ENCODE peak calls at places on chromosomes 5 and 9, in five cellular contexts. One of them, this sample, is unnamed.

GRCh38 chr9:115034801-115035200 is 83.2 kb downstream of the TNC start:
- DNase-seq in GM23338: no peak
- DNase-seq in H1: no peak
- DNase-seq in AG04450: peak
- DNase-seq in colonic mucosa: no peak
- DNase-seq in this sample: no peak

GRCh38 chr5:142106061-142106460 is 2.5 kb upstream of the NDFIP1 start:
- DNase-seq in GM23338: no peak
- DNase-seq in H1: no peak
- DNase-seq in AG04450: no peak
- DNase-seq in colonic mucosa: no peak
- DNase-seq in this sample: no peak

GRCh38 chr5:54807421-54807820 is 178.0 kb downstream of the ESM1 start:
- DNase-seq in GM23338: no peak
- DNase-seq in H1: no peak
- DNase-seq in AG04450: peak
- DNase-seq in colonic mucosa: no peak
- DNase-seq in this sample: no peak

GRCh38 chr9:86099695-86100364 is 472 bp upstream of the GOLM1 start:
- DNase-seq in GM23338: peak
- DNase-seq in H1: no peak
- DNase-seq in AG04450: no peak
- DNase-seq in colonic mucosa: peak
- DNase-seq in this sample: no peak

GRCh38 chr9:63859475-63860215 is 1425.4 kb downstream of the FOXD4L5 start:
- DNase-seq in GM23338: no peak
- DNase-seq in H1: no peak
- DNase-seq in AG04450: no peak
- DNase-seq in colonic mucosa: peak
- DNase-seq in this sample: no peak

GRCh38 chr5:65390208-65390607 is 91.5 kb downstream of the ADAMTS6 start:
- DNase-seq in GM23338: no peak
- DNase-seq in H1: no peak
- DNase-seq in AG04450: no peak
- DNase-seq in colonic mucosa: no peak
- DNase-seq in this sample: no peak

GRCh38 chr5:143128412-143129071 is 274.9 kb downstream of the NR3C1 start:
- DNase-seq in GM23338: no peak
- DNase-seq in H1: no peak
- DNase-seq in AG04450: no peak
- DNase-seq in colonic mucosa: no peak
- DNase-seq in this sample: no peak

GRCh38 chr5:160369990-160370712 is at the start of gene C1QTNF2:
- DNase-seq in GM23338: peak
- DNase-seq in H1: no peak
- DNase-seq in AG04450: peak
- DNase-seq in colonic mucosa: peak
- DNase-seq in this sample: no peak

GRCh38 chr5:157245477-157245876 is 20.4 kb upstream of the CYFIP2 start:
- DNase-seq in GM23338: peak
- DNase-seq in H1: no peak
- DNase-seq in AG04450: no peak
- DNase-seq in colonic mucosa: no peak
- DNase-seq in this sample: no peak

GRCh38 chr5:111887706-111888105 is 130.7 kb upstream of the NREP start:
- DNase-seq in GM23338: no peak
- DNase-seq in H1: no peak
- DNase-seq in AG04450: no peak
- DNase-seq in colonic mucosa: no peak
- DNase-seq in this sample: no peak

GRCh38 chr5:77282337-77283027 is 72.0 kb downstream of the PDE8B start:
- DNase-seq in GM23338: peak
- DNase-seq in H1: no peak
- DNase-seq in AG04450: peak
- DNase-seq in colonic mucosa: no peak
- DNase-seq in this sample: no peak

GRCh38 chr5:96407441-96407840 is 25.6 kb downstream of the PCSK1 start:
- DNase-seq in GM23338: no peak
- DNase-seq in H1: no peak
- DNase-seq in AG04450: no peak
- DNase-seq in colonic mucosa: no peak
- DNase-seq in this sample: no peak

GRCh38 chr5:132834057-132834456 is 3.6 kb upstream of the SHROOM1 start:
- DNase-seq in GM23338: no peak
- DNase-seq in H1: no peak
- DNase-seq in AG04450: no peak
- DNase-seq in colonic mucosa: no peak
- DNase-seq in this sample: no peak

GRCh38 chr9:95574866-95575553 is 58.2 kb upstream of the PTCH1 start:
- DNase-seq in GM23338: no peak
- DNase-seq in H1: no peak
- DNase-seq in AG04450: no peak
- DNase-seq in colonic mucosa: no peak
- DNase-seq in this sample: no peak

GRCh38 chr5:178590141-178590923 is at the start of gene COL23A1:
- DNase-seq in GM23338: peak
- DNase-seq in H1: no peak
- DNase-seq in AG04450: no peak
- DNase-seq in colonic mucosa: peak
- DNase-seq in this sample: peak

GRCh38 chr5:122200894-122201293 is 71.5 kb downstream of the ZNF474 start:
- DNase-seq in GM23338: no peak
- DNase-seq in H1: no peak
- DNase-seq in AG04450: no peak
- DNase-seq in colonic mucosa: no peak
- DNase-seq in this sample: no peak
- H3K27ac ChIP-seq in GM23338: no peak
- H3K27ac ChIP-seq in H1: no peak
- H3K27ac ChIP-seq in AG04450: no peak
- H3K27ac ChIP-seq in colonic mucosa: no peak
- H3K27ac ChIP-seq in this sample: no peak

GRCh38 chr5:151691706-151692105 is 5.0 kb upstream of the SPARC start:
- DNase-seq in GM23338: no peak
- DNase-seq in H1: no peak
- DNase-seq in AG04450: no peak
- DNase-seq in colonic mucosa: no peak
- DNase-seq in this sample: no peak
- H3K27ac ChIP-seq in GM23338: no peak
- H3K27ac ChIP-seq in H1: no peak
- H3K27ac ChIP-seq in AG04450: no peak
- H3K27ac ChIP-seq in colonic mucosa: no peak
- H3K27ac ChIP-seq in this sample: no peak

GRCh38 chr5:172494630-172495505 is 40.5 kb upstream of the SH3PXD2B start:
- DNase-seq in GM23338: no peak
- DNase-seq in H1: no peak
- DNase-seq in AG04450: no peak
- DNase-seq in colonic mucosa: peak
- DNase-seq in this sample: no peak

GRCh38 chr5:172499287-172499686 is 45.0 kb upstream of the SH3PXD2B start:
- DNase-seq in GM23338: no peak
- DNase-seq in H1: no peak
- DNase-seq in AG04450: no peak
- DNase-seq in colonic mucosa: peak
- DNase-seq in this sample: no peak

GRCh38 chr5:172498431-172499129 is 44.3 kb upstream of the SH3PXD2B start:
- DNase-seq in GM23338: no peak
- DNase-seq in H1: no peak
- DNase-seq in AG04450: no peak
- DNase-seq in colonic mucosa: peak
- DNase-seq in this sample: no peak

GRCh38 chr5:172497591-172498255 is 43.4 kb upstream of the SH3PXD2B start:
- DNase-seq in GM23338: no peak
- DNase-seq in H1: no peak
- DNase-seq in AG04450: no peak
- DNase-seq in colonic mucosa: peak
- DNase-seq in this sample: no peak

DNA sequence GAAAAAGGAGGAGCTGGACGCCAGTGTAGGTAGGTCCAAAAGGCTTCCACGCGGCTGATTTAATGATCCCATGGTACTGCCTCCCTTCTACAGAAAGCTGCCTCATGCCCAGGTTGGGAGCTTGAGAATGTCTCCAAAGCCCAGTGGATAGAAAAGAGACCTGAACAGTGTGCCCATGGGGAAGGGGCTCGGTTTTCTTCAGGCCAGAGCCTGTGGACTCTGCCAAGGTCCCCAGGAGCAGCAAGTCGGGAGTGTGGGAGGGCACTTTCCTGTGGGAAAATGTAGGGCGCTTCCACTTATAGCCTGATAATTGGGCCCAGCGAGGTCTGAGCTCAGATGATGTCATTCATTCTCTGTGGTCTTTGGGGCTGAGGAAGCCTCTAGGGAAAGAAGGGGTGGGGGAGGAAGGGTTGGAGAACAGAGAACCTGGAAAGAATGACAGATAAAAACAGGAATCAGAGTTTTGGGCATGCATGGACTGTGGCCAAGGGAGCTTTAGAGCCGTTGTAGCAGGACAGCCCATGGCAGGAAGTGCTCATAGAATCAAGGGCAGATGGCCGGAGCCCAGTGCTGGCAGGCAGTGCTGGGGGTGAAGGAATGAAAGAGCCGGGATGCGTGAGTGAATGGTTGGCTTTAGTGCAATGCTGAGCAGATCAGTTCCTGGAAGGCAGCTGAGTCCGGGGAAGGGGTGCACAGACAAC is 42.5 kb upstream of the SH3PXD2B start:
- DNase-seq in GM23338: no peak
- DNase-seq in H1: no peak
- DNase-seq in AG04450: no peak
- DNase-seq in colonic mucosa: peak
- DNase-seq in this sample: no peak
- H3K27ac ChIP-seq in GM23338: no peak
- H3K27ac ChIP-seq in H1: no peak
- H3K27ac ChIP-seq in AG04450: no peak
- H3K27ac ChIP-seq in colonic mucosa: no peak
- H3K27ac ChIP-seq in this sample: no peak

GRCh38 chr5:5420251-5420650 is 2.2 kb upstream of the ICE1 start:
- DNase-seq in GM23338: no peak
- DNase-seq in H1: no peak
- DNase-seq in AG04450: no peak
- DNase-seq in colonic mucosa: no peak
- DNase-seq in this sample: no peak
- H3K27ac ChIP-seq in GM23338: no peak
- H3K27ac ChIP-seq in H1: no peak
- H3K27ac ChIP-seq in AG04450: no peak
- H3K27ac ChIP-seq in colonic mucosa: no peak
- H3K27ac ChIP-seq in this sample: no peak